ENCODE peak calls at places on chromosomes 13 and 19, in seven cellular contexts. N is tibial nerve; G is kidney epithelial cell; C is AG04450; F is CD4-positive, alpha-beta T cell; K is HCT116; A is IMR-90. Y is an unnamed sample.

GRCh38 chr19:7196721-7197168 is 97.5 kb downstream of the INSR start:
- DNase-seq in C (no peak), A (no peak), G (no peak), K (no peak), F (no peak), N (peak), Y (no peak)

GRCh38 chr19:44587863-44588752 is 25.3 kb upstream of the IGSF23 start:
- DNase-seq in G (peak), K (peak), N (no peak), C (peak), F (no peak), A (peak), Y (no peak)

GRCh38 chr19:47446534-47447469 is 24.9 kb downstream of the SLC8A2 start:
- DNase-seq in K (peak), G (no peak), F (no peak), C (no peak), N (no peak), A (no peak), Y (no peak)

GRCh38 chr19:42436006-42436405 is 6.7 kb downstream of the CXCL17 start:
- DNase-seq in A (no peak), G (no peak), C (no peak), N (peak), K (no peak), F (no peak), Y (no peak)

GRCh38 chr13:51821666-51822065 is 17.7 kb upstream of the DHRS12 start:
- DNase-seq in A (no peak), G (no peak), F (peak), C (no peak), K (no peak), N (no peak), Y (no peak)

GRCh38 chr19:35247526-35248309 is 1.1 kb upstream of the LSR start:
- DNase-seq in A (no peak), F (peak), C (no peak), G (peak), K (peak), N (no peak), Y (peak)

GRCh38 chr19:54035215-54036178 is 28.2 kb downstream of the VSTM1 start:
- DNase-seq in F (no peak), C (peak), G (peak), K (no peak), A (peak), N (no peak), Y (no peak)

GRCh38 chr19:27776020-27776419 is 1436.9 kb downstream of the UQCRFS1 start:
- DNase-seq in K (no peak), N (no peak), F (no peak), G (no peak), C (no peak), A (peak), Y (no peak)

GRCh38 chr19:3508771-3509535 is 2.8 kb downstream of the FZR1 start:
- DNase-seq in A (peak), C (no peak), G (no peak), K (no peak), N (no peak), F (no peak), Y (no peak)

GRCh38 chr19:39307822-39308530 is 11.8 kb downstream of the IFNL1 start:
- DNase-seq in G (no peak), C (no peak), A (no peak), N (no peak), K (no peak), F (no peak), Y (no peak)

GRCh38 chr19:19056636-19057275 is 7.0 kb upstream of the SLC25A42 start:
- DNase-seq in C (no peak), N (no peak), A (no peak), G (no peak), F (no peak), K (no peak), Y (no peak)

GRCh38 chr13:94121686-94122085 is 357.8 kb downstream of the DCT start:
- DNase-seq in A (peak), N (no peak), C (peak), F (no peak), K (no peak), G (peak), Y (no peak)

GRCh38 chr19:3645067-3645396 is 18.4 kb upstream of the CACTIN start:
- DNase-seq in N (no peak), G (no peak), K (no peak), F (no peak), C (no peak), A (no peak), Y (no peak)

GRCh38 chr13:62696490-62696889 is 1280.8 kb upstream of the PCDH20 start:
- DNase-seq in C (no peak), A (no peak), N (no peak), K (no peak), G (no peak), F (no peak), Y (no peak)

GRCh38 chr19:8110931-8111330 is 38.5 kb downstream of the FBN3 start:
- DNase-seq in C (no peak), G (no peak), F (no peak), A (no peak), K (no peak), N (no peak), Y (no peak)

GRCh38 chr13:60074397-60074796 is 89.3 kb downstream of the DIAPH3 start:
- DNase-seq in C (peak), N (no peak), G (no peak), K (no peak), F (no peak), A (peak), Y (no peak)

GRCh38 chr19:12665281-12665573 is 1.3 kb downstream of the MAN2B1 start:
- DNase-seq in F (peak), A (no peak), N (peak), C (no peak), G (no peak), K (no peak), Y (no peak)

DNA sequence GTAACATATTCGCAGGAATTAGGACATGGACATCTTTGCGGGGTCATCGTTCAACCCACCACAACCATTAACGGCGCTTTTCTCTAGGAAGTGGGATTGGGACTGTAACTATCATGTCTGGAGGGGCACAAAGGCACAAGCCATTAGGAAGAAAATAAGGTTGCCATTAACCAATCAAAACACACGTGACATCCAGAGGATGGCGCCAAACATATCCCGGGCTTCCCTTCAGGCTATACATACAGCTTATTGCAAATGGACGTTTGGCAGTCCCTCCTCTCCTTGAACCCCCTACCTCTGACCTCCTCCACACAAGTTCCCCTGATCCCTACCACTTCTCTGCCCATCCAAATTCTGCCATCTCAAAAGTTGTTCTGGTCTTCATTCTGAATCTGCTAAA is 26.6 kb upstream of the GSX1 start:
- DNase-seq in F (no peak), N (no peak), C (no peak), A (no peak), G (no peak), K (no peak), Y (no peak)
- TF ChIP-seq CTCF in F (no peak), N (no peak), C (no peak), A (no peak), G (no peak), K (no peak), Y (no peak)

GRCh38 chr13:98958443-98958794 is 19.4 kb downstream of the DOCK9 start:
- DNase-seq in C (no peak), K (no peak), F (no peak), G (no peak), A (no peak), N (no peak), Y (no peak)

GRCh38 chr13:98961204-98962105 is 16.4 kb downstream of the DOCK9 start:
- DNase-seq in A (no peak), F (no peak), K (no peak), G (no peak), C (no peak), N (no peak), Y (no peak)

GRCh38 chr13:98959299-98959698 is 18.6 kb downstream of the DOCK9 start:
- DNase-seq in C (no peak), K (no peak), F (no peak), A (no peak), N (no peak), G (no peak), Y (no peak)

GRCh38 chr13:98959775-98960325 is 18.0 kb downstream of the DOCK9 start:
- DNase-seq in C (no peak), N (no peak), G (no peak), F (no peak), K (no peak), A (no peak), Y (no peak)

DNA sequence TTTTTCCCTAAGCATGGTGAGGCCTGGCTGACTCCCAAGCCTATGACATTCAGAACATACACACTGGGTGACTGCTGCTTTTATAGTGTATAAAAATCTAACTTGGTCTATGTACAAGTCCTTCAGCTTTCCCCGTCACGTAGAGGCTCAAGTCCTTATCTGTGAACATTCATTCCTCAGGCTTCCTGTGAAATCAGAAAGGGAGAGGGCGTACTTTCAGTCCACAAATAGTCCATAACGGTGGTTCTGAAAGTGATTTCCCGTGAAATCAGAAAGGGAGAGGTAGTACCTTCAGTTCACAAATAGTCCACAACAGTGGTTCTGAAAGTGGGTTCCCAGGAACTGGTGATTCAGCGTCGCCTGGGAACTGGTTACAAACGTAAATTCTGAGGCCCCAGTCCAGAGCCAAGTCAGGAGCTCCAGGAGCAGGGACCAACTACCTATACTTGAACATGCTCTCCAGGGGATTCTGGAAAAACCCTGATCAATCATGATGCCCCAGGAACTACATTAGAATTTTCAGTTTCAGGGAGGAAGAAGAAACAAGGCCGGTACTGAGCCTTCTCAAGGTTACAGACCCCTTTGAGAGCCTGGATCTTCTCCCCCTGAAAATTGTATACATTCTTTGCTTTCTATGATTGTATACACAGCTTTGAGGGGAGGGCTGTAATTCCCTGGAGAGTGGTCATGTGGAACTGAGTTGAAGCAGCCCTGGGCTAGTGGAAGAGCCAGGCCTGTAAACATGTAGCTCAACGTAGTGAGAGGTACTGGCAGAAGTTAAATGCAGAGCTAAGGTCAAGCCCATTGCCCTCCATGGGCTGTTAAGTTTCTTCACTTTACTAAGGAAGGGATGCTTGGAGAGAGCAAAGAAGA is 17.3 kb downstream of the DOCK9 start:
- DNase-seq in C (no peak), A (no peak), N (no peak), F (no peak), K (no peak), G (no peak), Y (no peak)
- TF ChIP-seq CTCF in C (no peak), A (no peak), N (no peak), F (no peak), K (no peak), G (no peak), Y (no peak)

DNA sequence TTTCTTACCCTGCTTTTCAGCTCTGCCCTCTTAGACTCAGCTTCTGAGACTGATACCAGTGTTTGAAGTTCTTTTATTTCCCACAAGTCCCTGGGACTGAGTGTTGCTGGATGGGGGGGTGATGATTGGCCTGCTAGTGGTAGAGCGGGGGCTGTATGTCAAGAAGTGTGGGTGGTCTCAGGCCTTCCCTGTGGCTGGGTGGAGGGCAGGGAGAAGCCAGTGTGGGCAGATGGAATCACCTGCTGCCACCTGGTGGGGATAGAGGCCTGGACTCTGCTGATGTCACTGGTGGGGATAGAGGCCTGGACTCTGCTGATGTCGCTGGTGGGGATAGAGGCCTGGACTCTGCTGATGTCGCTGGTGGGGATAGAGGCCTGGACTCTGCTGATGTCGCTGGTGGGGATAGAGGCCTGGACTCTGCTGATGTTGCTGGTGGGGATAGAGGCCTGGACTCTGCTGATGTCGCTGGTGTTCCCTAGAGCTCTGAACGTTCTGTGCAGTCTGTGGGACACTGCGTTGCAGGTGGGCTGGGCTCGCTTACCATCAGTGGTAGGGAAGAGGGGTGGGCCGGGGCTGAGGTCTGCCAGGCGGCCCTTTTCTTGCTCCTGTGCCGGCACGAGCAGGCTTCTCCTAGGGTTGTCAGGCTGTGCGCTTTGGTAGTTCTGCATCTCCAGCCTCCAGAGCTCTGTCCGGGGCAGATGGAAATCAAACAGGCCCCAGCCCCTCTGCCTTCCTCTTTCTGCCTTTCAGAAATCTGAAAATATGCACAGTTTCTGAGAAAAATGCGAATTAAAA is 101.3 kb downstream of the ARHGEF7 start:
- DNase-seq in K (no peak), A (peak), F (peak), N (no peak), G (no peak), C (no peak), Y (no peak)
- TF ChIP-seq CTCF in K (peak), A (peak), F (peak), N (peak), G (peak), C (peak), Y (peak)

GRCh38 chr19:11264452-11265176 is 2.3 kb upstream of the DOCK6 start:
- DNase-seq in C (no peak), K (no peak), A (no peak), G (no peak), N (no peak), F (no peak), Y (no peak)

GRCh38 chr19:11261431-11261901 is 858 bp downstream of the DOCK6 start:
- DNase-seq in K (no peak), A (no peak), C (no peak), G (no peak), N (no peak), F (no peak), Y (no peak)

GRCh38 chr19:11263726-11264125 is 1.4 kb upstream of the DOCK6 start:
- DNase-seq in K (no peak), C (no peak), F (no peak), N (no peak), G (no peak), A (no peak), Y (no peak)

GRCh38 chr19:11260996-11261395 is 1.3 kb downstream of the DOCK6 start:
- DNase-seq in C (no peak), N (no peak), K (no peak), A (no peak), F (no peak), G (no peak), Y (no peak)

DNA sequence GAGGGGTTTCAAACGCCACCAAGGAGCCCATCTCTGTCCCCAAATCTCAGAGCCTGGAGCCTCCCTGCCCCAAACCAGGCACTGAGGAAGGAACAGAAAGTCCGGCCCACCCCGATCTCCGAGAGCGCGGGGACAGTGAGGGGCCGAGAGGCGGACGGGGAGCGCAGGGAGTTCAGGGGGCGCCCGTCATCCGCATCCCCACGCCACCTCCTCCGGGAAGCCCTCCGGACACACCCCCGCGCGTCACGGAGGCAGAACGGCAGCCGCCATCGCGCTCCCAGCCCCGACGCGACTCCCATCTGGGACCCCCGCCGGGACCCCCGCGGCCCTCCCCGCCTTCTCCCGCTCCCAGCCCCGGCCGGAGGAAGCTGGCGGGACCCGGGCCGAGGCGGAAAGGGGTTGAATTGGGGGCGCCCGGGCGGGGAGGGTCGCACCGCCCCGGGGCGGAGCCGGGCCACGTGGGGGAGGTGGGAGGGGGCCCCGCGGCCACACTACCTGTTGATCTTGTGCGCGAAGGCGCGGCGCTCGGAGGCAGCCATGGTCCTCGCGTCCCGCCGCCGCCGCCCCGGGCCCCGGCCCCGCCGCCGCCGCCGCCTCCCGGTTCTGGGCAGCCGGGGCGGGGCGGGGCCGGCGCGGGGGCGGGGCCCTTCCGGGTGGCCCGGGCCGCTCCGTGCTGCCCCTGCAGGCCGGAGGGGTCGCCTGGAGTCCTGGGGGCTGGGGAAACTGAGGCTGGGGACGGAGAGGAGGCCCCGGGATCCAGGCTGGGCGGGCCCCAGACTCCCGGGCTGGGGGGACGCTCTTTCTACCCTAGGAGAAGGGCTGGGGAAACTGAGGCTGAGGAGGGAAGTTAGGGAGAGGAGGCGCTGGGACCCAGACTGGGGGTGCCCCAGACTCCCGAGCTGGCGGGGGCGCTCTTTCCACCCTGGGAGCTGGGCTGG is at the start of gene DOCK6:
- DNase-seq in F (no peak), A (no peak), N (no peak), C (no peak), G (no peak), K (no peak), Y (no peak)
- TF ChIP-seq CTCF in F (no peak), A (peak), N (no peak), C (peak), G (peak), K (peak), Y (peak)

DNA sequence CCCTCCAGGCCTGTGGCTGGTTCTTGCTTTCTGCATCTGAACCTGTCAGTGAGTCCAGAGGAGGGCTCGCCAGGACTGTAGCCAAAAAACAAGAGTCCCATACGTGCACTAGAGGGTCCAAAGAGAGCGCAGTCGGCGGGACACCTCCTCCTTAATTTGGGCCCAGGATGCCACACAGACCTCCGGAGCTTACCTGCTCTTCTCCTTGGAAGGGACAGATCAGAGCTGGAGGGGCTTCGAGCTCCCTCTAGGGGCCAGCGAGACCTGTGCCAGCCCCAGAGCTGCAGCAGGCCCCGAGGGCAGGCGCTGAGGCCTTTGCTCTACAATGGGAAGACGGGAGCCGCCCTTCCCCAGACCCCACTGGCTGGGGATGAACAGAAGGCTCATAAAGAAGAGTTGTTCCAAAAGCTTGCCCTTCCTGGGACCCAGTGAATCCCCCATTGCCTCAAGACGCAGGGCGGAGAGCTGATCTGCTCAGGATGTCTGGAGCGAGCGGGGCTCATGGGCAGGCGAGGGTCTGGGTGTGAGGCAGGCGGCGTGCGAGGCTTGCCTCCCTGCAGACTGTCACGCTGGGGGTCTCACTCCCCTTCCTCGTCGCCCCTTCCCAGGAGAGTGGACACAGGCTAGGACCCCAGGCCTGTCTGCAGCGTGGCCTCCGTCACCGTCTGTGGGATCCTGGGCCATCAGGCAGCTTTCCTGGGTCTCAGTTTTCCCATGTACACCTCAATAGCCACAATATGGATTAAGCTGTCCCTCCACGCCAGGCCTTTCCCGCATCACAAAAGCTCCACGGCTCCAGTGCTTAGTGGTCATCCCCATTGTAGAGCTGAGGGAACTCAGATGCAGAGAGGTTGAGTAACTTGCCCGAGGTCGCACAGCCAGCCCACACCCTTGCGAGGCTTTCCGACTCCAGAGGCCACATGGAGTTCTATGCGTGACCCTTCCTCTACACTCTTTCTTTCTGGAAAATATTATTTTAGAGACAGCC is 46.9 kb upstream of the VSTM2B start:
- DNase-seq in F (no peak), G (no peak), A (no peak), C (no peak), K (peak), N (no peak), Y (peak)
- TF ChIP-seq CTCF in F (no peak), G (peak), A (peak), C (no peak), K (peak), N (no peak), Y (peak)

GRCh38 chr19:33435706-33436359 is 62.3 kb downstream of the CEBPG start:
- DNase-seq in N (no peak), C (no peak), K (no peak), A (no peak), F (no peak), G (no peak), Y (no peak)

GRCh38 chr19:33438016-33438671 is 64.6 kb downstream of the CEBPG start:
- DNase-seq in K (no peak), A (peak), N (no peak), G (no peak), F (no peak), C (no peak), Y (no peak)

GRCh38 chr19:33437351-33438015 is 64.0 kb downstream of the CEBPG start:
- DNase-seq in K (no peak), F (no peak), G (no peak), C (no peak), N (no peak), A (no peak), Y (no peak)

GRCh38 chr19:33434886-33435705 is 61.6 kb downstream of the CEBPG start:
- DNase-seq in G (no peak), F (no peak), A (peak), N (no peak), C (no peak), K (no peak), Y (no peak)

GRCh38 chr19:33436360-33437345 is 63.1 kb downstream of the CEBPG start:
- DNase-seq in G (no peak), N (no peak), F (no peak), A (no peak), K (no peak), C (no peak), Y (no peak)
- TF ChIP-seq CTCF in G (no peak), N (no peak), F (no peak), A (no peak), K (no peak), C (no peak), Y (no peak)